ENCODE peak calls at places on chromosomes 4 and X, in six cellular contexts. C is K562, X is H1, A is HepG2, Q is GM12878, N is GM12892. Y is an unnamed sample.

GRCh38 chr4:121198261-121198660 is 34.1 kb upstream of the TNIP3 start:
- DNase-seq in C (no peak), X (no peak), A (no peak), Q (no peak), N (no peak), Y (no peak)

GRCh38 chr4:121784401-121784800 is 16.7 kb upstream of the EXOSC9 start:
- DNase-seq in C (no peak), X (no peak), A (no peak), Q (no peak), N (no peak), Y (no peak)

GRCh38 chrX:9654928-9655327 is 110.7 kb downstream of the GPR143 start:
- DNase-seq in C (no peak), X (no peak), A (no peak), Q (no peak), N (no peak), Y (no peak)

GRCh38 chrX:13827693-13828092 is 10.8 kb upstream of the GPM6B start:
- DNase-seq in C (no peak), X (no peak), A (no peak), Q (no peak), N (no peak), Y (no peak)

GRCh38 chr4:103634236-103634635 is 85.5 kb downstream of the TACR3 start:
- DNase-seq in C (no peak), X (no peak), A (no peak), Q (no peak), N (no peak), Y (no peak)

GRCh38 chr4:8260656-8261111 is 8.9 kb upstream of the HTRA3 start:
- DNase-seq in C (no peak), X (no peak), A (no peak), Q (no peak), N (no peak), Y (no peak)

GRCh38 chr4:42277291-42277690 is 120.0 kb upstream of the SHISA3 start:
- DNase-seq in C (no peak), X (no peak), A (no peak), Q (no peak), N (no peak), Y (no peak)

GRCh38 chr4:95510145-95510544 is 38.6 kb downstream of the UNC5C start:
- DNase-seq in C (peak), X (no peak), A (peak), Q (no peak), N (no peak), Y (no peak)

GRCh38 chrX:134883134-134883700 is 107.6 kb upstream of the SMIM10 start:
- DNase-seq in C (no peak), X (no peak), A (no peak), Q (no peak), N (no peak), Y (no peak)

GRCh38 chr4:1113311-1114009 is at the start of gene RNF212:
- DNase-seq in C (no peak), X (peak), A (no peak), Q (no peak), N (no peak), Y (no peak)

GRCh38 chr4:82957045-82957444 is 53.6 kb downstream of the LIN54 start:
- DNase-seq in C (no peak), X (no peak), A (no peak), Q (no peak), N (no peak), Y (peak)

GRCh38 chrX:83916525-83916924 is 55.6 kb downstream of the CYLC1 start:
- DNase-seq in C (peak), X (no peak), A (no peak), Q (no peak), N (no peak), Y (no peak)

GRCh38 chr4:13452927-13453579 is 31.1 kb downstream of the RAB28 start:
- DNase-seq in C (no peak), X (no peak), A (no peak), Q (no peak), N (no peak), Y (no peak)

GRCh38 chrX:41514179-41514578 is 67.0 kb downstream of the NYX start:
- DNase-seq in C (no peak), X (no peak), A (no peak), Q (no peak), N (no peak), Y (no peak)

DNA sequence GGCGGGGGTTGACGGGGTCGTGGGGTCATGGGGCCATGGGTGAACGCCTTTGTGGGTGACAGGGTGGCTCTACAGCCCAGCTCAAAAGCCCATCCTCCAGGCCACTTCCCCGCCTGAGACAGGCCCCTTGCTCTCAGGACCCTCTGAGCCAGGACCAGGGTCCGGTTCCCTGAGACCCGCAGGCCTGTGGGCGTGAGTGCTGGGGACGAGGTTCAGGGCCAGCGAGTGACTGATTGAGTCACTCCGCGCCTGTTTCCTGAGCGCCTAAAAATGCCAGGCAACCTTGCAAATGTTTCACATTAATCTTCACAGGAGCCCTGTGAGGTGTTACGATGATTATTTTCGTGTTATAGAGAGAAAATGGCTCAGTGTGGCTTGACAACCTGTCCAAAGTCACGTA is 97.8 kb downstream of the ZNF674 start:
- DNase-seq in C (no peak), X (no peak), A (peak), Q (no peak), N (peak), Y (peak)
- TF ChIP-seq POLR2A in C (no peak), X (no peak), A (no peak), Q (no peak), N (no peak), Y (no peak)

DNA sequence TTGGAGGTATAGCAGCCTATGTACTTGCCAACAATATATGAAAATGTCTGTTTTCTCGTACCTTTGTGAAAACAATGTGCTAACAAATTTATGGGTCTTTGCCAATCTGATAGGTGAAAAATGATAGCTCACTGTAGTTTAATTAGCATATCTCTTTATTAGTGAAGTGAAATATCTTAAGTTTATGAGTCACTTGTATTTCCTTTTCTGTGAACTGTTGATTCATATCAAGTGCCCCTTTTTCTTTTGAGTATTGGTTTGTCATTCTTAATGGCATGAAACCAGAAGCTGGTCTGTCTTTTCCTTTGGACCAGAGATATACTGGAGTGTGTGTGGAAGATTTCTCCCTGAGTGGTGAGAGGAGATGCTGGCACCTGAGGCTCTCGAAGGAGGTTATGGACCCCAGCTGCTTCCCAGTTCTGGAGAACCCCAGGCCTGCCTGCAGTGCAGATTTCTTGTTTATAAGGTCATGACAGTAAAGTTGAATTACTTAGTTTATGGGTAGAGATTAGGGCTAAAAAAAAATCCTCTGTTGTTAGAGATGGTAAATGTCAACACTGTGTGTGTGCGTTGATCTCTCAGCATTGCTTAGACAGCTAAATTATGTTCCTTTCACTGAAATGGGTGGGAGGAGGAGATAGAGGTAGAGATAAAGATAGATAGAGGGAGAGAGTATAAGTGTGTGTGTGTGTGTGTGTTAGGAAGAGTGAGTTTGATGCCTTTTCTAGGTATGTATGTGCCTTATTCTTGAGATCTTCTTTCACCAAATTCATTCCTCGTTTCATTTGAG is 89.9 kb downstream of the REPS2 start:
- DNase-seq in C (no peak), X (no peak), A (no peak), Q (no peak), N (no peak), Y (no peak)
- TF ChIP-seq TAF1 in C (no peak), X (no peak), A (no peak), Q (no peak), N (no peak), Y (no peak)

GRCh38 chr4:6688879-6689505 is 4.7 kb upstream of the S100P start:
- DNase-seq in C (peak), X (peak), A (peak), Q (no peak), N (no peak), Y (peak)
- TF ChIP-seq POLR2A in C (peak), X (no peak), A (peak), Q (no peak), N (no peak), Y (no peak)

DNA sequence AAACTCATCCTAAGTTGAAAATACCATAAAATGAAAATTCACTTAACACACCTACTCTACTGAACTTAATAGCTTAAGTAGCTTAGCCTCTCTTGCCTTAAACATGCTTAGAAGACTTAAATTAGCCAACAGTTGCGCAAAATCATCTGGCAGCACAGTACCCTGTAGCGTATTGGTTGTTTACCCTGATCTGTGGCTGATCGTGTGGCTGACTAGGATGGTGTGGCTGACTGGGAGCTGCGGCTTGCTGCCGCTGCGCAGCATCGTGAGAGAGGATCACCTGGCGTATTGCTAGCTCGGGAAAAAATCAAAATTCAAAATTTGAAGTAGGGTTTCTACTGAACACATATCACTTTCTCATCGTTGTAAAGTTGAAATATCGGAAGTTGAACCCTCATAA is 6.3 kb downstream of the RUFY3 start:
- DNase-seq in C (no peak), X (no peak), A (no peak), Q (no peak), N (no peak), Y (no peak)
- TF ChIP-seq TAF1 in C (no peak), X (no peak), A (no peak), Q (no peak), N (no peak), Y (no peak)

DNA sequence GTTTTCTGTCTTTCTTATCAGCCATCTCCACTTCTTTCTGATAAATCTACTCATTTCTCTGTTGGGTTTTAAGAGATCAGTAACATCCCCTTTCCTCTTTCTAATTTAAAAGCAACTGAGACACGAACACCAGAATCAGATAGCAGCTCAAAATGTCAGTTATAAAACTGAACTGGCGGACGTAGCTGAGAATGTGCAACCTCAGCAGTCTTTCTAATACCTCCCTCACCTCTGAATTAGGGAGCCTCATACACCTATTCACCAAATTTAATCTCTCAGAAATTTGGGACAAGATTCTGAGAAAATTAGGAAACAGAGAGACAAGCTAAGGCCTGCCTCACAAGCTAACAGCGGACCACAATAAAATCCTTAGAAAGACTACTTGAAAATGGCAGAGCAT is 52.0 kb upstream of the ACSL4 start:
- DNase-seq in C (no peak), X (no peak), A (no peak), Q (no peak), N (no peak), Y (no peak)
- TF ChIP-seq POLR2A in C (no peak), X (no peak), A (no peak), Q (no peak), N (no peak), Y (no peak)

GRCh38 chr4:128444544-128445302 is 157.1 kb upstream of the PGRMC2 start:
- DNase-seq in C (no peak), X (no peak), A (no peak), Q (no peak), N (no peak), Y (no peak)
- TF ChIP-seq TAF1 in C (no peak), X (no peak), A (no peak), Q (no peak), N (no peak), Y (no peak)